ENCODE peak calls at places on chromosomes 5 and 9, in nine cellular contexts. One of them, this sample, is unnamed.

GRCh38 chr5:144328980-144329379 is 158.3 kb downstream of the KCTD16 start:
- DNase-seq in ecto neural progenitor cell: no peak
- DNase-seq in spleen: no peak
- DNase-seq in naive thymus-derived CD8-positive, alpha-beta T cell: no peak
- DNase-seq in Right ventricle myocardium inferior: no peak
- DNase-seq in NCI-H1417: peak; percentile 54
- DNase-seq in sciatic nerve: no peak
- DNase-seq in CD8-positive, alpha-beta memory T cell: no peak
- DNase-seq in activated T-helper 1 cell treated with anti-CD3 and anti-CD28 coated beads, Interleukin-2, amount 50 U/mL, for 16 hours: no peak
- DNase-seq in this sample: no peak

GRCh38 chr9:20312732-20313131 is 309.6 kb downstream of the MLLT3 start:
- DNase-seq in ecto neural progenitor cell: no peak
- DNase-seq in spleen: no peak
- DNase-seq in naive thymus-derived CD8-positive, alpha-beta T cell: no peak
- DNase-seq in Right ventricle myocardium inferior: no peak
- DNase-seq in NCI-H1417: no peak
- DNase-seq in sciatic nerve: no peak
- DNase-seq in CD8-positive, alpha-beta memory T cell: no peak
- DNase-seq in activated T-helper 1 cell treated with anti-CD3 and anti-CD28 coated beads, Interleukin-2, amount 50 U/mL, for 16 hours: no peak
- DNase-seq in this sample: no peak

GRCh38 chr5:10648806-10649517 is 85.1 kb downstream of the ANKRD33B start:
- DNase-seq in ecto neural progenitor cell: no peak
- DNase-seq in spleen: peak; percentile 64
- DNase-seq in naive thymus-derived CD8-positive, alpha-beta T cell: no peak
- DNase-seq in Right ventricle myocardium inferior: peak; percentile 56
- DNase-seq in NCI-H1417: no peak
- DNase-seq in sciatic nerve: no peak
- DNase-seq in CD8-positive, alpha-beta memory T cell: no peak
- DNase-seq in activated T-helper 1 cell treated with anti-CD3 and anti-CD28 coated beads, Interleukin-2, amount 50 U/mL, for 16 hours: no peak
- DNase-seq in this sample: no peak

GRCh38 chr5:129135633-129136032 is 41.1 kb downstream of the ISOC1 start:
- DNase-seq in ecto neural progenitor cell: no peak
- DNase-seq in spleen: no peak
- DNase-seq in naive thymus-derived CD8-positive, alpha-beta T cell: peak; percentile 7
- DNase-seq in Right ventricle myocardium inferior: no peak
- DNase-seq in NCI-H1417: peak; percentile 9
- DNase-seq in sciatic nerve: no peak
- DNase-seq in CD8-positive, alpha-beta memory T cell: no peak
- DNase-seq in activated T-helper 1 cell treated with anti-CD3 and anti-CD28 coated beads, Interleukin-2, amount 50 U/mL, for 16 hours: no peak
- DNase-seq in this sample: no peak

GRCh38 chr5:140113180-140113698 is 670 bp upstream of the PURA start:
- DNase-seq in ecto neural progenitor cell: no peak
- DNase-seq in spleen: no peak
- DNase-seq in naive thymus-derived CD8-positive, alpha-beta T cell: no peak
- DNase-seq in Right ventricle myocardium inferior: peak; percentile 60
- DNase-seq in NCI-H1417: peak; percentile 52
- DNase-seq in sciatic nerve: no peak
- DNase-seq in CD8-positive, alpha-beta memory T cell: peak; percentile 15
- DNase-seq in activated T-helper 1 cell treated with anti-CD3 and anti-CD28 coated beads, Interleukin-2, amount 50 U/mL, for 16 hours: peak; percentile 3
- DNase-seq in this sample: no peak

GRCh38 chr9:114894801-114895433 is 35.5 kb downstream of the TNFSF8 start:
- DNase-seq in ecto neural progenitor cell: no peak
- DNase-seq in spleen: no peak
- DNase-seq in naive thymus-derived CD8-positive, alpha-beta T cell: no peak
- DNase-seq in Right ventricle myocardium inferior: no peak
- DNase-seq in NCI-H1417: peak; percentile 92
- DNase-seq in sciatic nerve: no peak
- DNase-seq in CD8-positive, alpha-beta memory T cell: no peak
- DNase-seq in activated T-helper 1 cell treated with anti-CD3 and anti-CD28 coated beads, Interleukin-2, amount 50 U/mL, for 16 hours: no peak
- DNase-seq in this sample: peak; percentile 53

GRCh38 chr9:134650431-134651190 is 9.0 kb downstream of the COL5A1 start:
- DNase-seq in ecto neural progenitor cell: no peak
- DNase-seq in spleen: peak; percentile 50
- DNase-seq in naive thymus-derived CD8-positive, alpha-beta T cell: no peak
- DNase-seq in Right ventricle myocardium inferior: no peak
- DNase-seq in NCI-H1417: no peak
- DNase-seq in sciatic nerve: no peak
- DNase-seq in CD8-positive, alpha-beta memory T cell: no peak
- DNase-seq in activated T-helper 1 cell treated with anti-CD3 and anti-CD28 coated beads, Interleukin-2, amount 50 U/mL, for 16 hours: no peak
- DNase-seq in this sample: no peak

GRCh38 chr9:86077286-86077685 is 22.1 kb downstream of the GOLM1 start:
- DNase-seq in ecto neural progenitor cell: no peak
- DNase-seq in spleen: no peak
- DNase-seq in naive thymus-derived CD8-positive, alpha-beta T cell: no peak
- DNase-seq in Right ventricle myocardium inferior: no peak
- DNase-seq in NCI-H1417: no peak
- DNase-seq in sciatic nerve: no peak
- DNase-seq in CD8-positive, alpha-beta memory T cell: no peak
- DNase-seq in activated T-helper 1 cell treated with anti-CD3 and anti-CD28 coated beads, Interleukin-2, amount 50 U/mL, for 16 hours: no peak
- DNase-seq in this sample: no peak

GRCh38 chr5:174045470-174046025 is at the start of gene NSG2:
- DNase-seq in ecto neural progenitor cell: peak; percentile 92
- DNase-seq in spleen: no peak
- DNase-seq in naive thymus-derived CD8-positive, alpha-beta T cell: no peak
- DNase-seq in Right ventricle myocardium inferior: peak; percentile 91
- DNase-seq in NCI-H1417: peak; percentile 82
- DNase-seq in sciatic nerve: peak; percentile 71
- DNase-seq in CD8-positive, alpha-beta memory T cell: no peak
- DNase-seq in activated T-helper 1 cell treated with anti-CD3 and anti-CD28 coated beads, Interleukin-2, amount 50 U/mL, for 16 hours: no peak
- DNase-seq in this sample: peak; percentile 5

GRCh38 chr5:77560677-77561263 is 68.7 kb upstream of the WDR41 start:
- DNase-seq in ecto neural progenitor cell: no peak
- DNase-seq in spleen: no peak
- DNase-seq in naive thymus-derived CD8-positive, alpha-beta T cell: peak; percentile 11
- DNase-seq in Right ventricle myocardium inferior: no peak
- DNase-seq in NCI-H1417: peak; percentile 63
- DNase-seq in sciatic nerve: no peak
- DNase-seq in CD8-positive, alpha-beta memory T cell: no peak
- DNase-seq in activated T-helper 1 cell treated with anti-CD3 and anti-CD28 coated beads, Interleukin-2, amount 50 U/mL, for 16 hours: no peak
- DNase-seq in this sample: peak; percentile 4

GRCh38 chr9:21875893-21876292 is 73.5 kb downstream of the MTAP start:
- DNase-seq in ecto neural progenitor cell: no peak
- DNase-seq in spleen: no peak
- DNase-seq in naive thymus-derived CD8-positive, alpha-beta T cell: no peak
- DNase-seq in Right ventricle myocardium inferior: no peak
- DNase-seq in NCI-H1417: no peak
- DNase-seq in sciatic nerve: no peak
- DNase-seq in CD8-positive, alpha-beta memory T cell: no peak
- DNase-seq in activated T-helper 1 cell treated with anti-CD3 and anti-CD28 coated beads, Interleukin-2, amount 50 U/mL, for 16 hours: no peak
- DNase-seq in this sample: no peak

GRCh38 chr9:136079211-136079915 is 15.7 kb downstream of the NACC2 start:
- DNase-seq in ecto neural progenitor cell: no peak
- DNase-seq in spleen: no peak
- DNase-seq in naive thymus-derived CD8-positive, alpha-beta T cell: no peak
- DNase-seq in Right ventricle myocardium inferior: peak; percentile 62
- DNase-seq in NCI-H1417: peak; percentile 57
- DNase-seq in sciatic nerve: no peak
- DNase-seq in CD8-positive, alpha-beta memory T cell: no peak
- DNase-seq in activated T-helper 1 cell treated with anti-CD3 and anti-CD28 coated beads, Interleukin-2, amount 50 U/mL, for 16 hours: no peak
- DNase-seq in this sample: no peak

GRCh38 chr5:52809884-52810283 is 22.2 kb downstream of the ITGA1 start:
- DNase-seq in ecto neural progenitor cell: no peak
- DNase-seq in spleen: no peak
- DNase-seq in naive thymus-derived CD8-positive, alpha-beta T cell: no peak
- DNase-seq in Right ventricle myocardium inferior: no peak
- DNase-seq in NCI-H1417: no peak
- DNase-seq in sciatic nerve: no peak
- DNase-seq in CD8-positive, alpha-beta memory T cell: no peak
- DNase-seq in activated T-helper 1 cell treated with anti-CD3 and anti-CD28 coated beads, Interleukin-2, amount 50 U/mL, for 16 hours: no peak
- DNase-seq in this sample: no peak

This sample was measured in brain pericyte.